ENCODE peak calls at places on chromosomes 5 and 9, in five cellular contexts. One of them, this sample, is unnamed.

GRCh38 chr5:68950111-68950510 is 143.7 kb upstream of the SLC30A5 start:
- DNase-seq in adrenal gland: peak
- DNase-seq in colonic mucosa: no peak
- DNase-seq in uterus: no peak
- DNase-seq in tibial nerve: no peak
- DNase-seq in this sample: no peak

GRCh38 chr5:157068339-157068738 is 9.4 kb upstream of the HAVCR1 start:
- DNase-seq in colonic mucosa: no peak
- DNase-seq in tibial nerve: no peak
- DNase-seq in uterus: no peak
- DNase-seq in adrenal gland: no peak
- DNase-seq in this sample: no peak

GRCh38 chr5:126778675-126779403 is 1.9 kb downstream of the LMNB1 start:
- DNase-seq in colonic mucosa: no peak
- DNase-seq in uterus: no peak
- DNase-seq in adrenal gland: no peak
- DNase-seq in tibial nerve: no peak
- DNase-seq in this sample: no peak

GRCh38 chr5:142233083-142234032 is 91.5 kb downstream of the SPRY4 start:
- DNase-seq in adrenal gland: no peak
- DNase-seq in colonic mucosa: no peak
- DNase-seq in uterus: no peak
- DNase-seq in tibial nerve: no peak
- DNase-seq in this sample: no peak

GRCh38 chr5:176334031-176334770 is 27.4 kb downstream of the KIAA1191 start:
- DNase-seq in tibial nerve: no peak
- DNase-seq in colonic mucosa: no peak
- DNase-seq in adrenal gland: no peak
- DNase-seq in uterus: no peak
- DNase-seq in this sample: no peak

GRCh38 chr5:24750356-24750755 is 105.6 kb upstream of the CDH10 start:
- DNase-seq in tibial nerve: no peak
- DNase-seq in adrenal gland: no peak
- DNase-seq in colonic mucosa: no peak
- DNase-seq in uterus: no peak
- DNase-seq in this sample: no peak

GRCh38 chr5:33631786-33632185 is 191.0 kb downstream of the TARS1 start:
- DNase-seq in adrenal gland: no peak
- DNase-seq in tibial nerve: no peak
- DNase-seq in colonic mucosa: no peak
- DNase-seq in uterus: no peak
- DNase-seq in this sample: peak

GRCh38 chr9:134066923-134067851 is 639 bp downstream of the BRD3 start:
- DNase-seq in tibial nerve: no peak
- DNase-seq in colonic mucosa: no peak
- DNase-seq in uterus: no peak
- DNase-seq in adrenal gland: peak
- DNase-seq in this sample: no peak

GRCh38 chr9:125890793-125891192 is 143.6 kb downstream of the PBX3 start:
- DNase-seq in uterus: no peak
- DNase-seq in tibial nerve: no peak
- DNase-seq in adrenal gland: no peak
- DNase-seq in colonic mucosa: no peak
- DNase-seq in this sample: no peak

GRCh38 chr9:104758974-104759373 is 5.0 kb upstream of the NIPSNAP3B start:
- DNase-seq in tibial nerve: no peak
- DNase-seq in uterus: no peak
- DNase-seq in colonic mucosa: no peak
- DNase-seq in adrenal gland: no peak
- DNase-seq in this sample: no peak

GRCh38 chr9:113772121-113772885 is 103.8 kb upstream of the ZNF618 start:
- DNase-seq in colonic mucosa: no peak
- DNase-seq in tibial nerve: peak
- DNase-seq in uterus: no peak
- DNase-seq in adrenal gland: no peak
- DNase-seq in this sample: no peak

GRCh38 chr9:6829027-6829426 is 71.3 kb downstream of the KDM4C start:
- DNase-seq in colonic mucosa: no peak
- DNase-seq in adrenal gland: no peak
- DNase-seq in tibial nerve: no peak
- DNase-seq in uterus: no peak
- DNase-seq in this sample: no peak

GRCh38 chr5:59115345-59115744 is 532.5 kb downstream of the RAB3C start:
- DNase-seq in tibial nerve: no peak
- DNase-seq in colonic mucosa: no peak
- DNase-seq in adrenal gland: no peak
- DNase-seq in uterus: no peak
- DNase-seq in this sample: no peak

GRCh38 chr5:135102716-135103696 is 69.0 kb upstream of the PITX1 start:
- DNase-seq in uterus: no peak
- DNase-seq in adrenal gland: no peak
- DNase-seq in colonic mucosa: no peak
- DNase-seq in tibial nerve: no peak
- DNase-seq in this sample: no peak

GRCh38 chr5:3522491-3522890 is 73.1 kb upstream of the IRX1 start:
- DNase-seq in colonic mucosa: no peak
- DNase-seq in tibial nerve: no peak
- DNase-seq in uterus: no peak
- DNase-seq in adrenal gland: no peak
- DNase-seq in this sample: no peak

GRCh38 chr9:134316444-134317160 is 9.7 kb upstream of the RXRA start:
- DNase-seq in adrenal gland: peak
- DNase-seq in uterus: no peak
- DNase-seq in tibial nerve: no peak
- DNase-seq in colonic mucosa: no peak
- DNase-seq in this sample: no peak

GRCh38 chr5:41404757-41405156 is 105.6 kb downstream of the PLCXD3 start:
- DNase-seq in tibial nerve: no peak
- DNase-seq in uterus: no peak
- DNase-seq in colonic mucosa: no peak
- DNase-seq in adrenal gland: no peak
- DNase-seq in this sample: no peak

GRCh38 chr9:76616780-76617179 is 147.5 kb upstream of the PCA3 start:
- DNase-seq in uterus: no peak
- DNase-seq in adrenal gland: no peak
- DNase-seq in tibial nerve: no peak
- DNase-seq in colonic mucosa: no peak
- DNase-seq in this sample: no peak

GRCh38 chr9:727767-728166 is 113.7 kb upstream of the DMRT1 start:
- DNase-seq in adrenal gland: no peak
- DNase-seq in uterus: no peak
- DNase-seq in colonic mucosa: no peak
- DNase-seq in tibial nerve: no peak
- DNase-seq in this sample: no peak

GRCh38 chr5:153965102-153965645 is 73.5 kb downstream of the FAM114A2 start:
- DNase-seq in uterus: peak
- DNase-seq in colonic mucosa: peak
- DNase-seq in adrenal gland: peak
- DNase-seq in tibial nerve: peak
- DNase-seq in this sample: peak

GRCh38 chr5:163731256-163731655 is 225.8 kb downstream of the MAT2B start:
- DNase-seq in tibial nerve: no peak
- DNase-seq in uterus: no peak
- DNase-seq in colonic mucosa: no peak
- DNase-seq in adrenal gland: no peak
- DNase-seq in this sample: no peak

GRCh38 chr5:178449163-178450060 is 140.8 kb downstream of the COL23A1 start:
- DNase-seq in uterus: no peak
- DNase-seq in adrenal gland: no peak
- DNase-seq in tibial nerve: no peak
- DNase-seq in colonic mucosa: no peak
- DNase-seq in this sample: no peak

GRCh38 chr5:111776903-111777302 is 19.9 kb upstream of the NREP start:
- DNase-seq in uterus: no peak
- DNase-seq in colonic mucosa: no peak
- DNase-seq in adrenal gland: no peak
- DNase-seq in tibial nerve: no peak
- DNase-seq in this sample: no peak

GRCh38 chr9:8917978-8918739 is 1118.6 kb upstream of the DMAC1 start:
- DNase-seq in tibial nerve: no peak
- DNase-seq in uterus: no peak
- DNase-seq in adrenal gland: no peak
- DNase-seq in colonic mucosa: no peak
- DNase-seq in this sample: no peak

GRCh38 chr9:71762900-71763653 is 5.2 kb downstream of the CEMIP2 start:
- DNase-seq in colonic mucosa: peak
- DNase-seq in tibial nerve: no peak
- DNase-seq in uterus: no peak
- DNase-seq in adrenal gland: no peak
- DNase-seq in this sample: no peak

GRCh38 chr9:71761938-71762353 is 6.4 kb downstream of the CEMIP2 start:
- DNase-seq in adrenal gland: no peak
- DNase-seq in uterus: no peak
- DNase-seq in tibial nerve: no peak
- DNase-seq in colonic mucosa: peak
- DNase-seq in this sample: no peak

GRCh38 chr9:71765693-71766092 is 2.6 kb downstream of the CEMIP2 start:
- DNase-seq in uterus: no peak
- DNase-seq in tibial nerve: no peak
- DNase-seq in adrenal gland: no peak
- DNase-seq in colonic mucosa: peak
- DNase-seq in this sample: no peak

GRCh38 chr9:71764438-71764837 is 3.9 kb downstream of the CEMIP2 start:
- DNase-seq in colonic mucosa: peak
- DNase-seq in uterus: no peak
- DNase-seq in tibial nerve: no peak
- DNase-seq in adrenal gland: no peak
- DNase-seq in this sample: no peak

GRCh38 chr9:71763752-71764332 is 4.5 kb downstream of the CEMIP2 start:
- DNase-seq in tibial nerve: no peak
- DNase-seq in adrenal gland: no peak
- DNase-seq in colonic mucosa: no peak
- DNase-seq in uterus: no peak
- DNase-seq in this sample: no peak
- H3K4me3 ChIP-seq in tibial nerve: no peak
- H3K4me3 ChIP-seq in adrenal gland: no peak
- H3K4me3 ChIP-seq in colonic mucosa: no peak
- H3K4me3 ChIP-seq in uterus: no peak
- H3K4me3 ChIP-seq in this sample: no peak

GRCh38 chr5:159104058-159104651 is 4.4 kb upstream of the EBF1 start:
- DNase-seq in tibial nerve: no peak
- DNase-seq in adrenal gland: no peak
- DNase-seq in colonic mucosa: peak
- DNase-seq in uterus: peak
- DNase-seq in this sample: no peak
- H3K4me3 ChIP-seq in tibial nerve: no peak
- H3K4me3 ChIP-seq in adrenal gland: no peak
- H3K4me3 ChIP-seq in colonic mucosa: no peak
- H3K4me3 ChIP-seq in uterus: no peak
- H3K4me3 ChIP-seq in this sample: no peak

GRCh38 chr9:18438951-18439350 is 35.0 kb upstream of the ADAMTSL1 start:
- DNase-seq in colonic mucosa: no peak
- DNase-seq in tibial nerve: no peak
- DNase-seq in adrenal gland: no peak
- DNase-seq in uterus: no peak
- DNase-seq in this sample: no peak
- H3K4me3 ChIP-seq in colonic mucosa: no peak
- H3K4me3 ChIP-seq in tibial nerve: peak
- H3K4me3 ChIP-seq in adrenal gland: no peak
- H3K4me3 ChIP-seq in uterus: peak
- H3K4me3 ChIP-seq in this sample: no peak

DNA sequence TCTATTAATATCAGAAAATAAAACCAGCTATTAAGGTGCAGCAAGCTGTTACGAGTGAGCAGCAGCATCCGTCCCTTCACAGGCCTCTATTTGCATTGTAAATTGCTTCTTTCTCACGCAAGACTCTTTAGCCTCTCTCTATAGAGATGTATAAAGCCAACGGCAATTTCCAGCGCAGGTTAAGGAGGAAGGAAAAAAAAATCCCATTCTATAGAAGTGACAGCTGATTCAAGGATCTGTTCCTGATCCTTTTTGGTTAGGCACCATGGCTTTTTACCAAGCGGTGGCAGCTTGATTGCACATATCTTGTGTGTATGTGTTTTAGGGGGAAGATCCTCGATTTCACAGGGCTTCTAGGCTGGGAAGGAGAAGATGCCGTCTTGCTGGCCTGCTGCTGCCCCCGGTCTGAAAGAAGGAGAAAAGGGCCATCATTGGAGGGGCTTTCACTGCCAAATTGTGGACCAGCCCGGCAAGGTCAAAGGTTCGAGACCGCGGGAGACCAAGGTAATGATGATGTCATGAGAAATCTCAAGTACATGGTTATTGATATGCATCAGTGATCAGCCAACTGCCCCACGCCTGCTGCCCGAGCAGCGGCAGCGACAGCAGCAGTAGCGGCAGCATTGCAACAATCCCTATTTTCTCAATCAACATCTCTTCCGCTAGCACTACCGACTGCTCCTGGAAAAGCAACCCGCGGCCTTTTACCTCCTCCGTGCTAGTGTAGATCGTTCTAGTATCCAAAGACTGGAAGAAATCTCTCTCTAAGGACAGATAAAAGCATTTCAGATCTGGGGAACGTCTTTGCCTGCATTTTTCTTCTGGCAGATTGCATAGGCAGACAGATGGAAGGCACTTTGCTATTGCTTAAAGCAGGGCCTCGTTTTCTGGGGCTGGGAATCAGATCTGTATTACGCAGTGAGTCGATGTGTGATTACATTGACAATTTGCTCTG is 215.5 kb downstream of the MEF2C start:
- DNase-seq in colonic mucosa: no peak
- DNase-seq in tibial nerve: no peak
- DNase-seq in uterus: no peak
- DNase-seq in adrenal gland: no peak
- DNase-seq in this sample: no peak
- H3K4me3 ChIP-seq in colonic mucosa: peak
- H3K4me3 ChIP-seq in tibial nerve: peak
- H3K4me3 ChIP-seq in uterus: no peak
- H3K4me3 ChIP-seq in adrenal gland: no peak
- H3K4me3 ChIP-seq in this sample: peak

GRCh38 chr5:137891849-137892248 is 2.6 kb downstream of the PKD2L2 start:
- DNase-seq in colonic mucosa: no peak
- DNase-seq in uterus: no peak
- DNase-seq in adrenal gland: no peak
- DNase-seq in tibial nerve: no peak
- DNase-seq in this sample: no peak

GRCh38 chr5:137890850-137891249 is 1.6 kb downstream of the PKD2L2 start:
- DNase-seq in colonic mucosa: no peak
- DNase-seq in uterus: no peak
- DNase-seq in tibial nerve: no peak
- DNase-seq in adrenal gland: no peak
- DNase-seq in this sample: no peak

GRCh38 chr5:137888875-137889759 is at the start of gene PKD2L2:
- DNase-seq in adrenal gland: peak
- DNase-seq in colonic mucosa: peak
- DNase-seq in tibial nerve: peak
- DNase-seq in uterus: peak
- DNase-seq in this sample: peak

GRCh38 chr5:137887831-137888230 is 1.4 kb upstream of the PKD2L2 start:
- DNase-seq in tibial nerve: no peak
- DNase-seq in colonic mucosa: no peak
- DNase-seq in uterus: no peak
- DNase-seq in adrenal gland: no peak
- DNase-seq in this sample: no peak

GRCh38 chr5:137888489-137888874 is 775 bp upstream of the PKD2L2 start:
- DNase-seq in colonic mucosa: no peak
- DNase-seq in tibial nerve: no peak
- DNase-seq in adrenal gland: no peak
- DNase-seq in uterus: no peak
- DNase-seq in this sample: no peak
- H3K4me3 ChIP-seq in colonic mucosa: peak
- H3K4me3 ChIP-seq in tibial nerve: peak
- H3K4me3 ChIP-seq in adrenal gland: no peak
- H3K4me3 ChIP-seq in uterus: peak
- H3K4me3 ChIP-seq in this sample: peak

This sample was measured in Jurkat, Clone E6-1.